ENCODE peak calls at places on chromosomes 7 and 10, in nine cellular contexts. One of them, this sample, is unnamed. For H3K4me1, the result is how much of the 10 kb centered on the place peaks cover.

GRCh38 chr10:44908071-44908709 is 2.9 kb upstream of the TMEM72 start:
- DNase-seq in GM23338: peak
- DNase-seq in MM.1S: no peak
- DNase-seq in OCI-LY7: no peak
- DNase-seq in SK-N-SH: no peak
- DNase-seq in GM23248: no peak
- DNase-seq in neural progenitor cell: peak
- DNase-seq in HCT116: no peak
- DNase-seq in hepatocyte: peak
- DNase-seq in this sample: peak

GRCh38 chr10:79465341-79465740 is 19.9 kb upstream of the ZCCHC24 start:
- DNase-seq in GM23338: no peak
- DNase-seq in MM.1S: no peak
- DNase-seq in GM23248: no peak
- DNase-seq in neural progenitor cell: no peak
- DNase-seq in OCI-LY7: no peak
- DNase-seq in hepatocyte: no peak
- DNase-seq in HCT116: no peak
- DNase-seq in SK-N-SH: no peak
- DNase-seq in this sample: no peak

GRCh38 chr10:78630944-78631838 is 437.6 kb upstream of the ZMIZ1 start:
- DNase-seq in OCI-LY7: no peak
- DNase-seq in MM.1S: no peak
- DNase-seq in HCT116: no peak
- DNase-seq in SK-N-SH: no peak
- DNase-seq in neural progenitor cell: no peak
- DNase-seq in GM23248: no peak
- DNase-seq in GM23338: no peak
- DNase-seq in hepatocyte: no peak
- DNase-seq in this sample: no peak

GRCh38 chr7:5309146-5309545 is 26.4 kb downstream of the SLC29A4 start:
- DNase-seq in neural progenitor cell: no peak
- DNase-seq in GM23338: no peak
- DNase-seq in SK-N-SH: no peak
- DNase-seq in OCI-LY7: no peak
- DNase-seq in hepatocyte: no peak
- DNase-seq in HCT116: no peak
- DNase-seq in GM23248: no peak
- DNase-seq in MM.1S: no peak
- DNase-seq in this sample: no peak

GRCh38 chr10:48439031-48439430 is 132.6 kb downstream of the MAPK8 start:
- DNase-seq in SK-N-SH: no peak
- DNase-seq in GM23248: peak
- DNase-seq in hepatocyte: no peak
- DNase-seq in OCI-LY7: no peak
- DNase-seq in GM23338: no peak
- DNase-seq in MM.1S: no peak
- DNase-seq in neural progenitor cell: no peak
- DNase-seq in HCT116: no peak
- DNase-seq in this sample: peak

GRCh38 chr7:148662646-148663045 is 36.1 kb upstream of the CUL1 start:
- DNase-seq in neural progenitor cell: no peak
- DNase-seq in GM23248: no peak
- DNase-seq in HCT116: no peak
- DNase-seq in hepatocyte: no peak
- DNase-seq in OCI-LY7: no peak
- DNase-seq in SK-N-SH: no peak
- DNase-seq in GM23338: no peak
- DNase-seq in MM.1S: no peak
- DNase-seq in this sample: no peak

GRCh38 chr7:105315357-105315756 is 73.4 kb downstream of the SRPK2 start:
- DNase-seq in GM23338: no peak
- DNase-seq in neural progenitor cell: no peak
- DNase-seq in HCT116: no peak
- DNase-seq in MM.1S: no peak
- DNase-seq in hepatocyte: no peak
- DNase-seq in SK-N-SH: no peak
- DNase-seq in OCI-LY7: no peak
- DNase-seq in GM23248: peak
- DNase-seq in this sample: no peak

GRCh38 chr10:128993911-128994538 is 473.0 kb upstream of the MGMT start:
- DNase-seq in SK-N-SH: no peak
- DNase-seq in GM23338: no peak
- DNase-seq in MM.1S: no peak
- DNase-seq in OCI-LY7: no peak
- DNase-seq in neural progenitor cell: no peak
- DNase-seq in HCT116: no peak
- DNase-seq in hepatocyte: no peak
- DNase-seq in GM23248: no peak
- DNase-seq in this sample: no peak

GRCh38 chr7:128842674-128843641 is 12.8 kb downstream of the FLNC start:
- DNase-seq in SK-N-SH: no peak
- DNase-seq in MM.1S: no peak
- DNase-seq in GM23338: no peak
- DNase-seq in HCT116: no peak
- DNase-seq in neural progenitor cell: no peak
- DNase-seq in OCI-LY7: no peak
- DNase-seq in GM23248: no peak
- DNase-seq in hepatocyte: no peak
- DNase-seq in this sample: no peak

GRCh38 chr10:99393036-99393435 is 37.4 kb downstream of the GOT1 start:
- DNase-seq in HCT116: no peak
- DNase-seq in OCI-LY7: no peak
- DNase-seq in MM.1S: no peak
- DNase-seq in GM23338: peak
- DNase-seq in SK-N-SH: no peak
- DNase-seq in GM23248: peak
- DNase-seq in hepatocyte: no peak
- DNase-seq in neural progenitor cell: no peak
- DNase-seq in this sample: peak

GRCh38 chr10:32961892-32962369 is 3.9 kb upstream of the ITGB1 start:
- DNase-seq in SK-N-SH: no peak
- DNase-seq in MM.1S: no peak
- DNase-seq in neural progenitor cell: no peak
- DNase-seq in GM23338: peak
- DNase-seq in HCT116: peak
- DNase-seq in GM23248: peak
- DNase-seq in hepatocyte: peak
- DNase-seq in OCI-LY7: peak
- DNase-seq in this sample: peak

GRCh38 chr7:150936018-150936417 is 42.1 kb downstream of the KCNH2 start:
- DNase-seq in MM.1S: no peak
- DNase-seq in GM23338: no peak
- DNase-seq in hepatocyte: no peak
- DNase-seq in HCT116: no peak
- DNase-seq in OCI-LY7: no peak
- DNase-seq in SK-N-SH: no peak
- DNase-seq in GM23248: no peak
- DNase-seq in neural progenitor cell: no peak
- DNase-seq in this sample: no peak

GRCh38 chr10:26860026-26860541 is 674 bp downstream of the ABI1 start:
- DNase-seq in neural progenitor cell: peak
- DNase-seq in HCT116: no peak
- DNase-seq in hepatocyte: peak
- DNase-seq in MM.1S: peak
- DNase-seq in SK-N-SH: no peak
- DNase-seq in OCI-LY7: peak
- DNase-seq in GM23248: peak
- DNase-seq in GM23338: peak
- DNase-seq in this sample: peak

GRCh38 chr7:33973235-33974015 is 68.1 kb downstream of the BMPER start:
- DNase-seq in HCT116: no peak
- DNase-seq in SK-N-SH: no peak
- DNase-seq in MM.1S: no peak
- DNase-seq in hepatocyte: no peak
- DNase-seq in GM23248: no peak
- DNase-seq in neural progenitor cell: no peak
- DNase-seq in GM23338: no peak
- DNase-seq in OCI-LY7: no peak
- DNase-seq in this sample: no peak

GRCh38 chr10:132282667-132283603 is 24.8 kb downstream of the STK32C start:
- DNase-seq in neural progenitor cell: peak
- DNase-seq in OCI-LY7: no peak
- DNase-seq in GM23338: no peak
- DNase-seq in SK-N-SH: peak
- DNase-seq in MM.1S: no peak
- DNase-seq in hepatocyte: no peak
- DNase-seq in GM23248: peak
- DNase-seq in HCT116: no peak
- DNase-seq in this sample: no peak

GRCh38 chr7:151307536-151307935 is 34.1 kb upstream of the NUB1 start:
- DNase-seq in SK-N-SH: no peak
- DNase-seq in OCI-LY7: no peak
- DNase-seq in HCT116: no peak
- DNase-seq in hepatocyte: no peak
- DNase-seq in GM23338: no peak
- DNase-seq in MM.1S: peak
- DNase-seq in GM23248: no peak
- DNase-seq in neural progenitor cell: no peak
- DNase-seq in this sample: no peak

DNA sequence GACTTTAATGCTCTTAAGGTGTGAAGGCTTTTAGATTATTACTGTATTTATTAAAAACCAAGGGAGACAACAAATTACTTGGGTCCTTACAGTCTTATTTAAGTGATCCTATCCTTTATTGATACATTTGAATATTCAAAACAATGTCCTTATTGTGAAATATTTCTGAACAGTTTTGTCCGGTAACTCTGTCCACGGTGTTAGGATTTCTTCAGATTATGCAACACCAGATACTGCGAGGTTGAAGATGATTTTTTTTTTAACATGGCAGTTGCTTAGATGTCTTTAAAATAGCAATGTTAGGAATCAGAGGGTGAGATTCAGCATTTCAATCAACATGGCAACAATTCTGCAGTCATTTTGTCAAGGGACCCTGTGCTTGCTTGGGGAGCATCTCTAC is 176.5 kb downstream of the CSTF2T start:
- DNase-seq in GM23338: no peak
- DNase-seq in MM.1S: no peak
- DNase-seq in HCT116: no peak
- DNase-seq in neural progenitor cell: no peak
- DNase-seq in SK-N-SH: no peak
- DNase-seq in hepatocyte: no peak
- DNase-seq in GM23248: peak
- DNase-seq in OCI-LY7: no peak
- DNase-seq in this sample: no peak
- H3K4me1 ChIP-seq in GM23338: under half
- H3K4me1 ChIP-seq in MM.1S: under half
- H3K4me1 ChIP-seq in HCT116: under half
- H3K4me1 ChIP-seq in neural progenitor cell: under half
- H3K4me1 ChIP-seq in SK-N-SH: under half
- H3K4me1 ChIP-seq in hepatocyte: under half
- H3K4me1 ChIP-seq in GM23248: under half
- H3K4me1 ChIP-seq in OCI-LY7: under half
- H3K4me1 ChIP-seq in this sample: under half

DNA sequence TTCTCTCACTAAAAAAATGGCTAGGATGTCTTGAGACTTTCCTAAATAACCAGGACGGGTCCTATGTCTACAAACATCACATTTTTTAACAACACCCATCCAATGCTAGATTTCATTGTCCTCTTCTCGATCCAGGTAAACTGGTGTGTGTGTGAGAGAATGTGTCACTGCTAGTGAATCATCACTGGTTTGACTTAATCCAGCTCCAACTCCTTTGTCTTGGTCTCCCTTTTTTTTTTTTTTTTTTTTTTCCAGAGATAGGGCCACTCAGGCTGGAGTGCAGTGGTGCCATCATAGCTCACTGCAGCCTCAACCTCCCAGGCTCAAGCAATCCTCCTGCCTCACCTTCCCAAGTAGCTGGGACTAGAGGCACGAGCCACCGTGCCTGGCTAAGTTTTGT is 2.0 kb upstream of the UFSP1 start:
- DNase-seq in MM.1S: no peak
- DNase-seq in hepatocyte: no peak
- DNase-seq in HCT116: no peak
- DNase-seq in SK-N-SH: no peak
- DNase-seq in neural progenitor cell: no peak
- DNase-seq in GM23338: no peak
- DNase-seq in GM23248: peak
- DNase-seq in OCI-LY7: no peak
- DNase-seq in this sample: peak
- TF ChIP-seq EZH2phosphoT487 in MM.1S: no peak
- TF ChIP-seq EZH2phosphoT487 in hepatocyte: no peak
- TF ChIP-seq EZH2phosphoT487 in HCT116: no peak
- TF ChIP-seq EZH2phosphoT487 in SK-N-SH: no peak
- TF ChIP-seq EZH2phosphoT487 in neural progenitor cell: no peak
- TF ChIP-seq EZH2phosphoT487 in GM23338: no peak
- TF ChIP-seq EZH2phosphoT487 in GM23248: no peak
- TF ChIP-seq EZH2phosphoT487 in OCI-LY7: no peak
- TF ChIP-seq EZH2phosphoT487 in this sample: no peak

GRCh38 chr10:104307576-104308438 is 30.5 kb downstream of the ITPRIP start:
- DNase-seq in hepatocyte: no peak
- DNase-seq in neural progenitor cell: no peak
- DNase-seq in SK-N-SH: no peak
- DNase-seq in HCT116: no peak
- DNase-seq in OCI-LY7: no peak
- DNase-seq in GM23338: no peak
- DNase-seq in MM.1S: no peak
- DNase-seq in GM23248: no peak
- DNase-seq in this sample: no peak

GRCh38 chr10:104309980-104310978 is 28.0 kb downstream of the ITPRIP start:
- DNase-seq in GM23338: no peak
- DNase-seq in OCI-LY7: no peak
- DNase-seq in hepatocyte: no peak
- DNase-seq in MM.1S: no peak
- DNase-seq in GM23248: peak
- DNase-seq in neural progenitor cell: no peak
- DNase-seq in SK-N-SH: no peak
- DNase-seq in HCT116: no peak
- DNase-seq in this sample: peak

GRCh38 chr10:104311184-104311720 is 27.0 kb downstream of the ITPRIP start:
- DNase-seq in GM23338: no peak
- DNase-seq in hepatocyte: no peak
- DNase-seq in MM.1S: no peak
- DNase-seq in SK-N-SH: no peak
- DNase-seq in HCT116: no peak
- DNase-seq in GM23248: no peak
- DNase-seq in OCI-LY7: no peak
- DNase-seq in neural progenitor cell: no peak
- DNase-seq in this sample: no peak

GRCh38 chr10:104306897-104307296 is 31.4 kb downstream of the ITPRIP start:
- DNase-seq in MM.1S: no peak
- DNase-seq in GM23338: peak
- DNase-seq in hepatocyte: no peak
- DNase-seq in GM23248: no peak
- DNase-seq in HCT116: no peak
- DNase-seq in neural progenitor cell: peak
- DNase-seq in OCI-LY7: no peak
- DNase-seq in SK-N-SH: peak
- DNase-seq in this sample: no peak

GRCh38 chr10:104308439-104308903 is 29.8 kb downstream of the ITPRIP start:
- DNase-seq in HCT116: no peak
- DNase-seq in MM.1S: peak
- DNase-seq in SK-N-SH: no peak
- DNase-seq in GM23248: no peak
- DNase-seq in neural progenitor cell: no peak
- DNase-seq in OCI-LY7: no peak
- DNase-seq in hepatocyte: no peak
- DNase-seq in GM23338: no peak
- DNase-seq in this sample: no peak
- H3K4me1 ChIP-seq in HCT116: under half
- H3K4me1 ChIP-seq in MM.1S: under half
- H3K4me1 ChIP-seq in SK-N-SH: under half
- H3K4me1 ChIP-seq in GM23248: under half
- H3K4me1 ChIP-seq in neural progenitor cell: under half
- H3K4me1 ChIP-seq in OCI-LY7: under half
- H3K4me1 ChIP-seq in hepatocyte: under half
- H3K4me1 ChIP-seq in GM23338: under half
- H3K4me1 ChIP-seq in this sample: under half

GRCh38 chr7:157496426-157497275 is 159.8 kb downstream of the DNAJB6 start:
- DNase-seq in SK-N-SH: no peak
- DNase-seq in HCT116: no peak
- DNase-seq in MM.1S: no peak
- DNase-seq in GM23338: no peak
- DNase-seq in hepatocyte: no peak
- DNase-seq in OCI-LY7: no peak
- DNase-seq in neural progenitor cell: no peak
- DNase-seq in GM23248: no peak
- DNase-seq in this sample: no peak
- TF ChIP-seq EZH2phosphoT487 in SK-N-SH: no peak
- TF ChIP-seq EZH2phosphoT487 in HCT116: no peak
- TF ChIP-seq EZH2phosphoT487 in MM.1S: no peak
- TF ChIP-seq EZH2phosphoT487 in GM23338: no peak
- TF ChIP-seq EZH2phosphoT487 in hepatocyte: no peak
- TF ChIP-seq EZH2phosphoT487 in OCI-LY7: no peak
- TF ChIP-seq EZH2phosphoT487 in neural progenitor cell: no peak
- TF ChIP-seq EZH2phosphoT487 in GM23248: no peak
- TF ChIP-seq EZH2phosphoT487 in this sample: no peak

This sample was measured in PC-3.